ENCODE peak calls at places on chromosomes 4 and X, in eight cellular contexts. R is cardiac muscle cell, W is left ventricle myocardium inferior, K is mucosa of descending colon, G is osteocyte, N is cardiac fibroblast, J is upper lobe of right lung, Q is tibial artery. T is an unnamed sample.

GRCh38 chr4:153000068-153000420 is 63.9 kb downstream of the FHDC1 start:
- DNase-seq in Q (no peak), R (no peak), K (no peak), G (no peak), J (no peak), N (no peak), W (no peak), T (no peak)

GRCh38 chr4:137812258-137812657 is 280.0 kb upstream of the PCDH18 start:
- DNase-seq in W (no peak), R (no peak), J (no peak), N (no peak), G (no peak), Q (no peak), K (no peak), T (no peak)

GRCh38 chrX:3320471-3321046 is 25.9 kb downstream of the MXRA5 start:
- DNase-seq in G (no peak), J (no peak), W (no peak), R (no peak), N (no peak), K (no peak), Q (peak), T (no peak)

GRCh38 chrX:127011629-127012028 is 192.1 kb downstream of the PRR32 start:
- DNase-seq in N (no peak), J (no peak), K (no peak), R (no peak), Q (no peak), G (no peak), W (no peak), T (no peak)

GRCh38 chrX:29867971-29868370 is 347.4 kb upstream of the MAGEB2 start:
- DNase-seq in K (no peak), J (no peak), G (no peak), W (no peak), Q (no peak), R (no peak), N (no peak), T (no peak)

GRCh38 chrX:19811807-19812604 is 75.4 kb downstream of the SH3KBP1 start:
- DNase-seq in R (peak), W (no peak), Q (no peak), J (no peak), N (peak), G (no peak), K (no peak), T (no peak)

GRCh38 chrX:46611658-46612362 is 38.2 kb downstream of the CHST7 start:
- DNase-seq in W (no peak), G (no peak), K (no peak), N (no peak), Q (no peak), J (no peak), R (no peak), T (no peak)

GRCh38 chr4:57265831-57266582 is 155.8 kb upstream of the IGFBP7 start:
- DNase-seq in W (peak), J (no peak), N (peak), G (no peak), K (no peak), Q (no peak), R (no peak), T (no peak)

GRCh38 chr4:12932203-12932788 is 551.8 kb downstream of the RAB28 start:
- DNase-seq in W (no peak), K (no peak), J (no peak), G (no peak), N (no peak), R (no peak), Q (no peak), T (no peak)

GRCh38 chrX:47186096-47186740 is 7.4 kb upstream of the UBA1 start:
- DNase-seq in J (no peak), R (no peak), N (no peak), G (no peak), W (no peak), K (no peak), Q (no peak), T (no peak)

GRCh38 chr4:119268466-119268865 is 53.5 kb downstream of the FABP2 start:
- DNase-seq in K (no peak), G (no peak), Q (no peak), J (no peak), R (no peak), W (no peak), N (peak), T (no peak)

GRCh38 chr4:17166954-17167353 is 268.5 kb upstream of the LDB2 start:
- DNase-seq in K (no peak), W (peak), J (no peak), Q (peak), N (peak), G (no peak), R (peak), T (no peak)

GRCh38 chr4:114466299-114466698 is 132.3 kb upstream of the UGT8 start:
- DNase-seq in K (no peak), N (no peak), R (no peak), W (no peak), J (no peak), Q (no peak), G (no peak), T (no peak)

GRCh38 chrX:48468693-48469691 is 1.1 kb downstream of the SLC38A5 start:
- DNase-seq in Q (no peak), G (no peak), J (no peak), K (peak), W (no peak), N (no peak), R (no peak), T (peak)
- TF ChIP-seq CTCF in Q (no peak), G (no peak), J (peak), K (no peak), W (no peak), N (no peak), R (peak), T (no peak)

GRCh38 chr4:111630705-111631104 is 514.5 kb upstream of the FAM241A start:
- DNase-seq in J (no peak), N (peak), W (no peak), Q (no peak), R (peak), K (no peak), G (no peak), T (no peak)
- TF ChIP-seq CTCF in J (peak), N (peak), W (peak), Q (peak), R (peak), K (no peak), G (peak), T (no peak)

DNA sequence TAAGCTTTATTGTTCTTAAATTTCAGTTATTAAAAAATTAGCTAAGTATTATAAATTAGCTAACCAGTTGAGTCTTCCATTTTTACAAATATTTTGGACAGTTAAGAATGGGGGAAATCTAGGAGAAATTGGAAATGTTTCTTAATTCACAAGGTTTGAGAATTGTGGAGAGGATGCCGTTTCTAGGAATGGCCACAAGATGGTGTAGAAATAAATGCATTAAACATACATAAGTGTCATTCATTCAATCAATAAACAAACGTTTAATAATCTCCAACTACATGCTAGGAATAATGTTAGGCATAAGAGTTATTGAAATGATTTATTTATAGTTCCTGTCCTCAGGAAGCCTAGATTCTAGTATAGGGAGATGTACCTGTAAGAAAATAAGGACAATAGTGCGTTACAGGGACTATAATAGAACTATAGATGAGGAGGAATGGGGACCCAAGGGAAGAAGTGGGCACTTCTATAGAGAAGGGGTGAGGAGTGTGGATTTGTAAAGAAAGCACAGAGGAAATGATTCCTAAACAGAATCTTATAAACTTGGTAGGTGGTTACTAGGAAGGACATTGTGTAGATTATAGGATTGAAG is 195.7 kb upstream of the ANK2 start:
- DNase-seq in R (peak), Q (no peak), J (no peak), K (no peak), N (peak), G (no peak), W (no peak), T (no peak)
- TF ChIP-seq CTCF in R (peak), Q (peak), J (peak), K (no peak), N (peak), G (peak), W (peak), T (peak)

DNA sequence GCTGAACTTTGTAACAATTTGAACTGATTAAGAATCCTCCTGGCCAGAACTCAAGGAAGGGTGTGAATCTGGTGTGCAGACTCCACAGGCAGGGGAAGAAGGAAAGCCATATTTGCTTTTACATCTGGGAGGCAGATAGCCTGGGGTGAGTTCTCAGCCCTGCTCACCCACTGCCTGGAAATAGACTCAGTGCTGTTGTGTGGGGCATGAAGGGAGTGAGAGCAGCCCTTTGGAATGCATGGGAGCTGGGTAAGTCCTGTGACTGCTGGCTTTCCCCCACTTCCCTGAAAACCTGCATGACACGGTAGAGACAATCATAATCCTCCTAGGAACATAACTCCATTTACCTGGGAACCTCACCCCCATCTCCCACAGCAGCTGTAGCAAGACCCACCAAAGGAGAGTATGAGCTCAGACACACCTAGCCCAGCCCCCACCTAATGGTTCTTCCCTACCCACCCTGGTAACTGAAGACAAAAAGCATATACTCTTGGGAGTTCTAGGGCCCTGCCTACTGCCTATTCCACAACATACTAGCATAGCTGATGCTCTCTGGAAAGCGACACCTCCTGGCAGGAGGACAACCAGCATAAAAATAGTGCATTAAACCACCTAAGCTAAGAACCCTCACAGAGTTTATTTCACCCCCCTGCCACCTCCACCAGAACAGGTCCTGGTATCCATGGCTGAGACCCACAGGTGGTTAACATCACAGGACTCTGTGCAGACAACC is 59.3 kb upstream of the UBQLN2 start:
- DNase-seq in W (no peak), R (no peak), K (no peak), G (no peak), N (no peak), Q (no peak), J (no peak), T (no peak)
- TF ChIP-seq CTCF in W (no peak), R (no peak), K (no peak), G (no peak), N (no peak), Q (no peak), J (no peak), T (no peak)

DNA sequence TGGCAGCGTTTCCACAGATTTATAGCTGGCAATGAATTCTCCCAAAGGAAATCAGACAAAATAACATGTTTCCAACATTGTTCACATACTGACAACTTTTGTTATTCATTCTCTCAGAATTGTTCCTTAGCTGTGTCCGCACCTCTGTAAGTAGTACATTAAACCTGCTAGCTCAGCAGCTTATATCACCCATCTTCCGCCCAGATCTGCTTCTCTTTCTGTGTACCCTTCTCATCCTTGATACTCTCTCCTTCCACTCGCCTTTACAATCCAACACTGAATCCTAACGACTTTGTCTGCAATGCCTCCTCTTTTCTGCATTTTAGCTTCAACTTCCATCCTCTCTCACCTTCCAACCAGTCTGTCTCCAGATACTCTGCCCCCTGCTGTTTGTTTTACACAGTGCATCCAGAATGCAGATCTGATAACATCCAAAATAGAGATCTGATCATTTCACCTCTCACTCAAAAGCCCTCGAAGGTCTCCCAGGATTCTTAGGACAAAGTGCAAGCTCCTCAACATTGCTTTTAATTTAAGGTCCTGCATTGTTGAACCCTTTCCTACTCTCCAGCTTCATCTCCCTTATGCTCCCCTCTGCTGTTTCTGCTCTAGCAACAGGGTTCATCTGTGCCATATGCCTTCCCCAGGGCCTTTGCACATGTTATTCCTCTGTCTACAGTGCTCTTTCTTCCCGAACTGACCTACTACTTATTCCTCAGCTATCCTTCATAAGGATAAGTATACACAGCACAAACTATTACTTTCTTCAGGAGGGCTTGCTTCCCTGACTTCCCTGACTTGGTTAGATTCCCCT is 67.3 kb upstream of the VBP1 start:
- DNase-seq in R (peak), J (no peak), K (peak), Q (no peak), N (peak), W (no peak), G (no peak), T (peak)
- TF ChIP-seq CTCF in R (peak), J (peak), K (no peak), Q (peak), N (peak), W (peak), G (peak), T (peak)

GRCh38 chrX:104255465-104255864 is 732 bp upstream of the ESX1 start:
- DNase-seq in Q (no peak), W (no peak), R (no peak), K (no peak), J (no peak), N (no peak), G (no peak), T (no peak)

GRCh38 chrX:104254442-104255115 is at the start of gene ESX1:
- DNase-seq in N (no peak), Q (no peak), K (peak), G (no peak), J (no peak), W (no peak), R (peak), T (peak)

GRCh38 chrX:104250470-104250869 is 4.3 kb downstream of the ESX1 start:
- DNase-seq in W (no peak), K (no peak), N (no peak), Q (no peak), J (no peak), R (no peak), G (no peak), T (no peak)

DNA sequence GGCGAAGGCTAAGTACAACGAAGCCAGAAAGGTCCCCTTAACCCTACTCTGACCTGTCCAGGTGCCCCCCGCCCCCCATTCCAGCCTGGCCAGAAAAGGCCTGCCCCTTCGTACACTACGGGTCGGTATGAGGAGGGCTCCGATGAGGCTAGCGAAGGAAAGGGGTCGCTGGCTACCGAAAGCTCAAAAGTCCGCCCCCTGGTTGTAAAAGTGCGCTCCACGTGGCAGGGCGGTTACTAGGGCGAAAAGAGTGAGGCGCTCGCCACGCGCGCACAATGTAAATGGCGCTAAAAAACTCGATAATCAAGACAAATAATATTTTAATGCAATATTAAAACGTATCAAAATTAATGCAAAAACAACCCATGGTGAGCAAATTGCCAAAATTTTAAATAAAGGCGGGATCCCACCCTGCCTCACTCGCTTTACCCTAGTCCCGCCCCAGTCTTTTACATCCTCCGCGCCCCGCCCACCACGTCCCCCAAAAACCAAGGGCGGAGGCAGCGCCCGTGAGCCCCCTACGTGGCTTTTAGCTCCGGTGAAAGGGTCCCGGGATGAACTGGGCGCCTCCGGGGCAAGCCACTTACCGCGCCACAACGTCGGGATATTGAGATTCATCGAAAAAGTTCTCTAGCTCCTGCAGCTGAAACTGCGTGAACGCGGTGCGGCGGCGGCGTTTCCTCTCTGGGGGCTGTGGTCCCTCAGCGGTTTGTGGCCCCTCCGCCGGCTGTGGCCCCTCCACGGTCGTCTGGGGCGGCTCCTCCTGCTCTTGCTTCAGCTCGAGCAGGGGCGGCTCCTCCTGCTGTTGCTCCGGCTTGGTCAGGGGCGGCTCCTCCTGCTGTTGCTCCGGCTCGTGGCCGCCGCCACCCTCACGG is 929 bp downstream of the ESX1 start:
- DNase-seq in N (no peak), R (peak), J (no peak), G (no peak), K (no peak), W (no peak), Q (no peak), T (peak)
- TF ChIP-seq CTCF in N (no peak), R (peak), J (no peak), G (peak), K (no peak), W (no peak), Q (no peak), T (no peak)

GRCh38 chrX:53223068-53223693 is 1.8 kb downstream of the KDM5C start:
- DNase-seq in R (peak), K (peak), Q (no peak), N (peak), W (no peak), G (no peak), J (no peak), T (no peak)
- TF ChIP-seq CTCF in R (no peak), K (no peak), Q (no peak), N (no peak), W (no peak), G (no peak), J (no peak), T (no peak)

GRCh38 chr4:38173935-38174334 is 213.7 kb downstream of the PTTG2 start:
- DNase-seq in R (no peak), G (no peak), K (no peak), N (no peak), J (no peak), W (no peak), Q (no peak), T (no peak)

GRCh38 chr4:38177035-38177791 is 217.0 kb downstream of the PTTG2 start:
- DNase-seq in J (no peak), R (peak), Q (no peak), G (no peak), N (peak), K (no peak), W (peak), T (no peak)

GRCh38 chr4:38177792-38178665 is 217.8 kb downstream of the PTTG2 start:
- DNase-seq in N (peak), K (peak), R (peak), J (peak), W (peak), G (no peak), Q (peak), T (no peak)

GRCh38 chr4:38178666-38178995 is 218.4 kb downstream of the PTTG2 start:
- DNase-seq in R (no peak), W (no peak), G (no peak), N (no peak), Q (no peak), K (no peak), J (no peak), T (no peak)

DNA sequence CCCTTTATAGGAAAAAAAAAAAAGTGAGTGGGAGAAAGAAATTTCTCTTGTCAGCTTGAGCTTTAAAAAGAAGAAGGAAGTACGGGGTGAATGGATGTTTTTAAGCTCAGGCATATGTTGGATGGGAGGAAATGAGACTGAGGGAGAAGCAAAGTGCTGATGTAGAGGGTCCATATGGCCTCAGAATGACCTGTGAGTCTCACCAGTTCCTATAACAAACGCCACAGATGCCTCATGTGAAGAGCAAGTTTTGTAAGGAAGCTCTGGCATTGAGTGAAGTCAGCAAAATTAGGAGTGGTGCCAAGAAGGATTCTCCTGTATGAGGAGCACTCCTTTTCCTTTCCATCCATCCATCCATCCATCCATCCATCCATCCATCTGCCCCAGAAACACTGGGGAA is 214.6 kb downstream of the PTTG2 start:
- DNase-seq in Q (no peak), R (no peak), G (no peak), J (no peak), K (no peak), W (no peak), N (peak), T (no peak)
- TF ChIP-seq CTCF in Q (no peak), R (no peak), G (no peak), J (no peak), K (no peak), W (no peak), N (no peak), T (no peak)

DNA sequence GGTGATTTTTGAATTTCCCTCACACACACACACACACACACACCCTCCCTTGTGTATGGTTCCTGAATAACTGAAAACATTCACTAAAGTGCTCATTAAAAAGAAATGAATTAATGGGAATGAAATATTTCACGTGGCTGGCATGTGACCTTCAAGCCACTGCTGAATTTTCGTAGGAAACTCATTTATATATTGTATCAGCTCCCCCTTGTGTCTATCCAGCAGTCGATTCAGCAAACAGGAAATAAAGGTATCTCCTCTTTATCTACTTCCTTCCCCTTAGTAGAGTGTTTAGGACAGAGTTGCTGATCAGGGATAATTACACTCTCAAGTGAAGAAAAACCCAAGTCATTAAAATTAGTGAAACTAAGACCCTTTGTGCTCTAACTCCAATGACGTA is 912.6 kb upstream of the LCORL start:
- DNase-seq in K (no peak), W (no peak), G (no peak), R (no peak), Q (no peak), N (no peak), J (no peak), T (no peak)
- TF ChIP-seq CTCF in K (no peak), W (peak), G (peak), R (no peak), Q (no peak), N (no peak), J (no peak), T (no peak)

T was measured in glutamatergic neuron.